ENCODE peak calls at places on chromosome 22, in four cellular contexts. Y is CD8-positive, alpha-beta memory T cell; M is pancreas; S is dorsolateral prefrontal cortex. F is an unnamed sample.

GRCh38 chr22:46858181-46858771 is 95.8 kb downstream of the TBC1D22A start:
- DNase-seq in Y (no peak), M (no peak), S (no peak), F (no peak)

GRCh38 chr22:36613958-36614357 is 85.0 kb upstream of the EIF3D start:
- DNase-seq in M (no peak), Y (no peak), S (no peak), F (no peak)

GRCh38 chr22:36425977-36426523 is 38.3 kb upstream of the MYH9 start:
- DNase-seq in M (no peak), Y (no peak), S (no peak), F (no peak)

GRCh38 chr22:35409783-35410662 is 10.1 kb downstream of the MCM5 start:
- DNase-seq in Y (no peak), M (no peak), S (peak), F (peak)

GRCh38 chr22:38927033-38927789 is 30.2 kb upstream of the APOBEC3A start:
- DNase-seq in M (peak), S (peak), Y (no peak), F (no peak)

GRCh38 chr22:23826510-23827350 is 12.1 kb downstream of the DERL3 start:
- DNase-seq in M (no peak), Y (no peak), S (no peak), F (no peak)

GRCh38 chr22:31659246-31659645 is 2.8 kb downstream of the PISD start:
- DNase-seq in M (no peak), S (no peak), Y (no peak), F (no peak)

GRCh38 chr22:26321469-26321913 is 107.6 kb upstream of the ASPHD2 start:
- DNase-seq in Y (no peak), S (peak), M (no peak), F (no peak)

GRCh38 chr22:36773935-36774334 is 2.0 kb downstream of the IFT27 start:
- DNase-seq in S (no peak), M (no peak), Y (no peak), F (no peak)

GRCh38 chr22:35743466-35743865 is 25.8 kb downstream of the APOL5 start:
- DNase-seq in S (no peak), Y (no peak), M (no peak), F (no peak)

GRCh38 chr22:45923812-45924211 is 53.1 kb downstream of the WNT7B start:
- DNase-seq in M (no peak), S (no peak), Y (no peak), F (no peak)

F was measured in T-cell.